ENCODE peak calls at places on chromosomes 6 and 20, in seven cellular contexts. Z is upper lobe of right lung, A is aorta, E is mammary epithelial cell, X is astrocyte, M is thyroid gland, S is SJSA1. V is an unnamed sample.
A peak's percentile ranks its signal among the peaks of the same experiment; 100 is the strongest.

GRCh38 chr6:6646384-6646783 is 57.9 kb downstream of the LY86 start:
- DNase-seq in X (no peak), E (no peak), A (no peak), S (no peak), M (no peak), Z (no peak), V (no peak)

GRCh38 chr20:62924567-62925419 is 1.5 kb downstream of the DIDO1 start:
- DNase-seq in Z (no peak), E (peak; percentile 79), S (no peak), X (peak; percentile 42), A (peak; percentile 13), M (no peak), V (no peak)

GRCh38 chr6:88965691-88966090 is 2.3 kb upstream of the RNGTT start:
- DNase-seq in A (no peak), M (no peak), S (no peak), E (no peak), X (no peak), Z (no peak), V (no peak)

GRCh38 chr20:13298692-13299373 is 77.8 kb downstream of the ISM1 start:
- DNase-seq in M (no peak), Z (no peak), X (no peak), A (no peak), E (no peak), S (no peak), V (no peak)

GRCh38 chr6:100001915-100002388 is 7.9 kb upstream of the MCHR2 start:
- DNase-seq in S (no peak), E (peak; percentile 40), X (peak; percentile 20), Z (peak; percentile 66), M (peak; percentile 54), A (no peak), V (no peak)

GRCh38 chr6:15500901-15501805 is 161.7 kb downstream of the DTNBP1 start:
- DNase-seq in E (no peak), M (no peak), A (peak; percentile 57), X (no peak), S (no peak), Z (peak; percentile 54), V (no peak)

GRCh38 chr6:72374172-72374571 is 247.7 kb upstream of the KCNQ5 start:
- DNase-seq in E (no peak), Z (no peak), X (no peak), M (no peak), S (no peak), A (no peak), V (no peak)

GRCh38 chr20:1618954-1619550 is 757 bp downstream of the SIRPB1 start:
- DNase-seq in E (no peak), Z (no peak), M (no peak), X (no peak), S (no peak), A (no peak), V (no peak)

GRCh38 chr6:24251339-24251738 is 106.5 kb downstream of the DCDC2 start:
- DNase-seq in X (no peak), S (no peak), E (no peak), A (no peak), Z (no peak), M (no peak), V (no peak)

GRCh38 chr6:37821449-37821848 is 1.9 kb downstream of the ZFAND3 start:
- DNase-seq in S (no peak), X (no peak), E (no peak), A (no peak), Z (no peak), M (no peak), V (no peak)

GRCh38 chr6:121614115-121614514 is 178.7 kb downstream of the GJA1 start:
- DNase-seq in M (no peak), Z (no peak), A (no peak), X (no peak), S (no peak), E (no peak), V (no peak)

GRCh38 chr20:20365593-20365992 is 2.3 kb upstream of the INSM1 start:
- DNase-seq in M (no peak), S (no peak), A (no peak), E (no peak), X (no peak), Z (no peak), V (no peak)

GRCh38 chr20:44405246-44405645 is 49.7 kb downstream of the HNF4A start:
- DNase-seq in E (no peak), M (no peak), X (no peak), S (no peak), A (peak; percentile 43), Z (no peak), V (no peak)

GRCh38 chr6:157304840-157305675 is 18.3 kb downstream of the TMEM242 start:
- DNase-seq in S (no peak), A (no peak), X (peak; percentile 33), E (no peak), Z (no peak), M (no peak), V (no peak)

GRCh38 chr6:160005861-160006540 is 37.1 kb downstream of the IGF2R start:
- DNase-seq in Z (peak; percentile 72), M (peak; percentile 61), A (peak; percentile 80), E (peak; percentile 19), X (peak; percentile 45), S (no peak), V (no peak)

GRCh38 chr6:92820531-92820930 is 598.8 kb downstream of the EPHA7 start:
- DNase-seq in A (no peak), Z (no peak), X (no peak), M (no peak), E (no peak), S (no peak), V (no peak)

GRCh38 chr6:168582581-168582981 is 141.6 kb downstream of the SMOC2 start:
- DNase-seq in M (no peak), S (peak; percentile 34), Z (no peak), E (no peak), X (no peak), A (peak; percentile 64), V (no peak)

GRCh38 chr20:46057856-46058655 is 29.0 kb downstream of the SLC12A5 start:
- DNase-seq in Z (peak; percentile 76), E (no peak), S (peak; percentile 48), X (peak; percentile 10), A (no peak), M (peak; percentile 10), V (no peak)

GRCh38 chr6:144619983-144620382 is 334.8 kb downstream of the UTRN start:
- DNase-seq in M (no peak), E (no peak), X (no peak), S (no peak), A (no peak), Z (no peak), V (no peak)

GRCh38 chr6:101089640-101090039 is 208.5 kb upstream of the ASCC3 start:
- DNase-seq in S (no peak), A (no peak), M (no peak), Z (no peak), X (no peak), E (no peak), V (no peak)

GRCh38 chr6:54801669-54802068 is 44.9 kb upstream of the FAM83B start:
- DNase-seq in E (peak; percentile 76), Z (no peak), S (no peak), X (peak; percentile 86), A (no peak), M (no peak), V (no peak)

GRCh38 chr20:40963505-40963845 is 65.1 kb upstream of the TOP1 start:
- DNase-seq in A (no peak), E (no peak), S (no peak), X (no peak), M (no peak), Z (no peak), V (no peak)

GRCh38 chr6:167552961-167553360 is 228.1 kb downstream of the TTLL2 start:
- DNase-seq in A (no peak), E (no peak), M (no peak), X (no peak), S (no peak), Z (no peak), V (no peak)

DNA sequence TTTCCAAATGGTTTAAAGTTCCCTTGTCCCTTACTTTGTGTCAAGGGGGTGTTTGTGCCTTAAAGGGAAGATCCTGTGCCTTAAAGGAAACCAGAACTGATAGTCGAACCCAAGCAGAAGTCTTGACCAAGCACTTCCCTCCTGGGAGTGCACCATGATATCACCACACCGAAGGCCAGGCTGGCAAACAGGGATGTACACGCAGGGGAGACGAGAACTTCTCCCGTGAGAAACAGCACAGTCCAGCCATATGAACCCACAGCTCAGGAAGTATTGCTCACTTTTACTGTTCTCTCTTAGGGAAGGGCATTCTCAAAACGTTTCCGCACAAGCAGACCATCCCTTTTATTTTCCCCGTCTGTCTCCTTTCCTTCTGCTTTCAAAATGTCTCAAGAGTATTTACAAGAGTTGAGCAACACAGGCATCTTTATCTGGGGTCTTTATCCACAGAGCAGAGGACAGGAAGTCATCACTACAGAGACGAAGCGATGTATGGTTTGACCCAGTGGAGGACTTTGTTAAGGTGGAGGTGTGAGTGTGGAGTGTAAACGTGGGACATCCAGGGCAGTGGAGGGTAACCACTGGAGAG is 12.8 kb upstream of the SERPINB1 start:
- DNase-seq in E (no peak), M (no peak), Z (no peak), S (no peak), A (peak; percentile 69), X (no peak), V (no peak)
- H3K4me3 ChIP-seq in E (no peak overlapping the region), M (no peak overlapping the region), Z (peak overlapping the region; percentile 38), S (peak overlapping the region; percentile 35), A (no peak overlapping the region), X (peak overlapping the region; percentile 50), V (peak overlapping the region; percentile 40)

DNA sequence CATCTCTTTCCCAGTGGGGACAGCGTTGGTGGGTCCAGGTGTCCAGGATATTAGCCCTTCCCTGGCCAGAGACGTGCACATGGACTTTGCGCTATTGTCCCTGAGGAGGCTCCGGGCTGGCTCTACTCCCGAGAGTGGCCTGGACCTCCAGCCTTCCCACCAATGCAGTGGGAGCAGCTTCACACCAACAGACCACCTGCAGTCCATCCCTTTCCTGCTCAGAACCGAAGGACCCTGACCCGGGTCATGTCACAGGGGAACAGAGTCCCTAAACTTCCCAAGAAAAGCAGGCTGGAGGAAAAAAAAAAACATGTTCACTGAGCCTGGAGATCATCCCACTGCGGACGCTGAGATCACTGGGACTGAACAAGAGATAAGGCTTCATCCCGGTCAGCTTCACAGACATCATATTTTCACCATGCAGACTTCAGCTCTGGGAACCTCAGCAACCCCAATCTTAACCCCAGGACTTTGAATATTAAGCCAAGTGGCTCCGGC is 18.3 kb downstream of the ZMYND8 start:
- DNase-seq in S (no peak), A (no peak), E (no peak), X (no peak), Z (no peak), M (no peak), V (no peak)
- H3K4me1 ChIP-seq in S (peaks cover 30% of the 10 kb centered on the region), A (peaks cover under 1% of the 10 kb centered on the region), E (peaks cover 33% of the 10 kb centered on the region), X (peaks cover 25% of the 10 kb centered on the region), Z (peaks cover 22% of the 10 kb centered on the region), M (no peaks in the 10 kb centered on the region), V (peaks cover 3% of the 10 kb centered on the region)

GRCh38 chr6:43009124-43009523 is 4.6 kb downstream of the MEA1 start:
- DNase-seq in A (no peak), Z (no peak), E (no peak), X (no peak), M (peak; percentile 18), S (no peak), V (no peak)
- H3K4me3 ChIP-seq in A (no peak overlapping the region), Z (no peak overlapping the region), E (no peak overlapping the region), X (no peak overlapping the region), M (no peak overlapping the region), S (no peak overlapping the region), V (no peak overlapping the region)

GRCh38 chr20:50149481-50150254 is 3.9 kb downstream of the PEDS1 start:
- DNase-seq in S (no peak), M (no peak), A (no peak), X (no peak), E (no peak), Z (no peak), V (no peak)
- H3K4me1 ChIP-seq in S (peaks cover 64% of the 10 kb centered on the region), M (peaks cover 42% of the 10 kb centered on the region), A (peaks cover 4% of the 10 kb centered on the region), X (peaks cover 62% of the 10 kb centered on the region), E (peaks cover 63% of the 10 kb centered on the region), Z (peaks cover 63% of the 10 kb centered on the region), V (peaks cover 50% of the 10 kb centered on the region)

V was measured in effector memory CD4-positive, alpha-beta T cell.